ENCODE peak calls at places on chromosomes 16 and 17, in ten cellular contexts. Q is activated T-cell treated with anti-CD3 and anti-CD28 coated beads for 1 hour; M is stimulated activated CD4-positive, alpha-beta T cell treated with anti-CD3 and anti-CD28 coated beads, Interleukin-4, amount 100 ng/mL, for 24 hours; P is NCI-H1105; V is HEK293T; B is activated CD8-positive, alpha-beta memory T cell treated with anti-CD3 and anti-CD28 coated beads, Interleukin-2, amount 50 U/mL, for 4 hours; W is neural progenitor cell; F is effector memory CD8-positive, alpha-beta T cell; L is HFF-Myc; I is brain microvascular endothelial cell. G is an unnamed sample.

GRCh38 chr16:88308441-88309173 is 74.2 kb upstream of the ZNF469 start:
- DNase-seq in M (no peak), I (no peak), B (no peak), P (no peak), V (no peak), Q (no peak), F (no peak), L (no peak), W (no peak), G (no peak)

GRCh38 chr17:49989518-49989880 is 5.5 kb downstream of the DLX3 start:
- DNase-seq in V (no peak), B (no peak), P (no peak), F (no peak), M (no peak), I (no peak), Q (no peak), L (no peak), W (peak), G (no peak)

GRCh38 chr17:37725021-37725585 is 19.8 kb downstream of the HNF1B start:
- DNase-seq in V (no peak), P (no peak), I (no peak), M (no peak), F (no peak), L (no peak), Q (no peak), B (no peak), W (peak), G (no peak)

GRCh38 chr17:37698132-37698615 is 46.7 kb downstream of the HNF1B start:
- DNase-seq in L (no peak), Q (no peak), M (no peak), W (no peak), V (no peak), P (no peak), B (no peak), F (no peak), I (peak), G (no peak)

GRCh38 chr16:8972843-8973586 is 9.3 kb upstream of the USP7 start:
- DNase-seq in V (no peak), B (no peak), P (no peak), F (no peak), M (no peak), W (no peak), I (no peak), Q (no peak), L (no peak), G (no peak)

GRCh38 chr16:85923153-85924021 is 24.4 kb downstream of the IRF8 start:
- DNase-seq in I (peak), B (no peak), F (no peak), L (peak), V (no peak), M (no peak), P (no peak), W (no peak), Q (no peak), G (no peak)

GRCh38 chr17:57284583-57284982 is 28.3 kb downstream of the MSI2 start:
- DNase-seq in P (no peak), B (no peak), I (no peak), W (no peak), F (no peak), Q (no peak), M (no peak), L (no peak), V (no peak), G (no peak)

GRCh38 chr17:5123343-5124124 is 7.7 kb downstream of the USP6 start:
- DNase-seq in F (no peak), B (peak), W (no peak), Q (no peak), L (no peak), V (no peak), I (no peak), M (no peak), P (no peak), G (no peak)

GRCh38 chr17:38550661-38551060 is 55.1 kb downstream of the SRCIN1 start:
- DNase-seq in L (no peak), Q (no peak), V (no peak), M (no peak), I (peak), F (no peak), B (no peak), W (no peak), P (no peak), G (no peak)

GRCh38 chr16:57204675-57205074 is 18.5 kb downstream of the RSPRY1 start:
- DNase-seq in F (no peak), L (no peak), P (no peak), V (peak), I (no peak), B (no peak), Q (no peak), M (no peak), W (peak), G (no peak)

GRCh38 chr16:84953051-84953746 is 58.1 kb downstream of the ZDHHC7 start:
- DNase-seq in V (no peak), F (no peak), Q (no peak), L (no peak), P (no peak), M (no peak), W (peak), I (no peak), B (no peak), G (no peak)

GRCh38 chr16:6031102-6031501 is 933.5 kb upstream of the EEF2KMT start:
- DNase-seq in I (no peak), F (no peak), W (no peak), Q (no peak), B (no peak), L (no peak), P (no peak), V (no peak), M (no peak), G (no peak)

GRCh38 chr17:48001187-48001586 is 30.3 kb downstream of the CDK5RAP3 start:
- DNase-seq in B (no peak), V (no peak), I (no peak), M (no peak), L (no peak), W (no peak), F (no peak), P (no peak), Q (no peak), G (no peak)

GRCh38 chr17:75159196-75160031 is 5.1 kb upstream of the JPT1 start:
- DNase-seq in I (peak), F (no peak), V (no peak), M (no peak), L (no peak), W (no peak), P (no peak), Q (no peak), B (no peak), G (no peak)

GRCh38 chr16:88402551-88402950 is 19.8 kb downstream of the ZNF469 start:
- DNase-seq in B (no peak), V (no peak), F (no peak), M (no peak), P (no peak), I (no peak), Q (no peak), L (no peak), W (no peak), G (no peak)

GRCh38 chr16:83882118-83882879 is 16.6 kb upstream of the MLYCD start:
- DNase-seq in P (no peak), W (peak), I (no peak), M (no peak), L (no peak), Q (no peak), F (no peak), V (no peak), B (no peak), G (no peak)

GRCh38 chr16:88374736-88375135 is 8.0 kb upstream of the ZNF469 start:
- DNase-seq in Q (no peak), W (no peak), V (no peak), I (no peak), P (no peak), L (no peak), F (no peak), M (no peak), B (no peak), G (no peak)

GRCh38 chr17:81656118-81656743 is at the start of gene PDE6G:
- DNase-seq in F (no peak), B (no peak), Q (no peak), V (no peak), W (no peak), M (no peak), L (no peak), P (no peak), I (no peak), G (no peak)

GRCh38 chr16:1941162-1941923 is 1.7 kb downstream of the MSRB1 start:
- DNase-seq in V (peak), I (peak), Q (no peak), W (peak), L (no peak), B (no peak), F (no peak), M (no peak), P (no peak), G (no peak)

GRCh38 chr17:8997994-8998628 is 23.2 kb upstream of the NTN1 start:
- DNase-seq in Q (peak), F (peak), V (peak), B (peak), I (peak), W (peak), L (no peak), P (peak), M (peak), G (peak)

GRCh38 chr16:81319221-81319912 is 4.6 kb downstream of the GAN start:
- DNase-seq in B (no peak), V (no peak), L (no peak), M (no peak), Q (no peak), F (no peak), W (no peak), P (no peak), I (peak), G (no peak)

GRCh38 chr17:20989481-20989880 is 53.3 kb downstream of the USP22 start:
- DNase-seq in P (no peak), W (no peak), M (no peak), L (no peak), Q (no peak), V (no peak), I (no peak), F (no peak), B (no peak), G (no peak)

GRCh38 chr16:424623-425081 is 797 bp upstream of the RAB11FIP3 start:
- DNase-seq in Q (no peak), W (no peak), F (no peak), B (no peak), V (no peak), M (no peak), I (no peak), L (no peak), P (no peak), G (no peak)

GRCh38 chr16:85556456-85557082 is 56.6 kb upstream of the GSE1 start:
- DNase-seq in F (no peak), Q (peak), I (no peak), P (no peak), V (peak), L (no peak), B (peak), M (peak), W (peak), G (peak)

GRCh38 chr17:72205357-72205756 is 84.5 kb downstream of the SOX9 start:
- DNase-seq in I (no peak), P (no peak), B (no peak), F (no peak), Q (no peak), M (no peak), L (no peak), V (no peak), W (peak), G (no peak)

GRCh38 chr17:11622468-11622867 is 24.2 kb downstream of the DNAH9 start:
- DNase-seq in P (no peak), Q (no peak), M (no peak), I (no peak), B (no peak), F (no peak), W (no peak), L (no peak), V (no peak), G (no peak)

GRCh38 chr17:31099051-31099450 is 4.3 kb downstream of the NF1 start:
- DNase-seq in W (no peak), P (no peak), Q (no peak), M (no peak), F (no peak), B (no peak), V (no peak), I (no peak), L (no peak), G (no peak)

GRCh38 chr16:9311303-9311954 is 220.0 kb downstream of the HAPSTR1 start:
- DNase-seq in I (no peak), F (no peak), W (peak), B (no peak), Q (no peak), V (no peak), P (no peak), M (no peak), L (no peak), G (no peak)

GRCh38 chr16:72027669-72028378 is 19.3 kb downstream of the DHODH start:
- DNase-seq in P (no peak), V (no peak), W (no peak), B (no peak), L (no peak), F (no peak), M (no peak), Q (no peak), I (no peak), G (no peak)

G was measured in NCI-H345.